ENCODE peak calls at places on chromosomes 16 and 17, in six cellular contexts. S, X, T, O, I and W are unnamed samples.

GRCh38 chr16:78660795-78661194 is 561.3 kb downstream of the WWOX start:
- DNase-seq in S (no peak), I (no peak), T (no peak), O (no peak), X (no peak), W (no peak)

GRCh38 chr17:45005700-45006099 is 37.6 kb upstream of the C1QL1 start:
- DNase-seq in I (no peak), T (no peak), S (no peak), O (no peak), X (no peak), W (no peak)

GRCh38 chr16:4510131-4510530 is 28.4 kb downstream of the CDIP1 start:
- DNase-seq in T (no peak), S (no peak), O (no peak), X (no peak), I (no peak), W (no peak)

GRCh38 chr17:17810374-17811248 is 26.2 kb downstream of the SREBF1 start:
- DNase-seq in O (peak; percentile 87), T (peak; percentile 66), X (peak; percentile 69), I (no peak), S (no peak), W (no peak)

GRCh38 chr17:30517786-30518185 is 40.6 kb downstream of the GOSR1 start:
- DNase-seq in X (no peak), O (no peak), I (no peak), T (peak; percentile 12), S (no peak), W (no peak)

GRCh38 chr17:45640141-45640850 is 143.8 kb upstream of the CRHR1 start:
- DNase-seq in S (peak; percentile 68), X (peak; percentile 71), O (peak; percentile 84), T (peak; percentile 86), I (peak; percentile 59), W (peak; percentile 59)

GRCh38 chr16:18931756-18932155 is 5.5 kb upstream of the SMG1 start:
- DNase-seq in S (no peak), O (no peak), I (no peak), X (no peak), T (no peak), W (no peak)

GRCh38 chr17:75589919-75590303 is 2.3 kb downstream of the MYO15B start:
- DNase-seq in O (peak; percentile 74), I (no peak), S (peak; percentile 36), X (peak; percentile 43), T (no peak), W (peak; percentile 51)

GRCh38 chr17:8935194-8935593 is 30.3 kb downstream of the PIK3R5 start:
- DNase-seq in I (no peak), S (no peak), T (peak; percentile 18), X (no peak), O (no peak), W (no peak)

GRCh38 chr17:74807376-74807775 is 31.2 kb upstream of the NAT9 start:
- DNase-seq in T (no peak), O (peak; percentile 60), S (no peak), I (no peak), X (no peak), W (no peak)

GRCh38 chr16:4489030-4489429 is 12.8 kb downstream of the HMOX2 start:
- DNase-seq in I (peak; percentile 77), T (peak; percentile 85), O (no peak), S (no peak), X (no peak), W (no peak)

GRCh38 chr16:50025544-50025931 is 513 bp downstream of the CNEP1R1 start:
- DNase-seq in T (peak; percentile 22), S (peak; percentile 20), I (no peak), O (no peak), X (no peak), W (peak; percentile 63)

GRCh38 chr17:20922128-20922670 is 120.6 kb downstream of the USP22 start:
- DNase-seq in O (no peak), T (peak; percentile 55), I (peak; percentile 23), X (peak; percentile 41), S (no peak), W (no peak)

GRCh38 chr16:15811778-15812750 is 44.8 kb downstream of the MYH11 start:
- DNase-seq in I (peak; percentile 91), T (peak; percentile 96), S (no peak), O (peak; percentile 81), X (no peak), W (no peak)

GRCh38 chr17:62869885-62870580 is 61.9 kb upstream of the MARCHF10 start:
- DNase-seq in I (peak; percentile 96), X (no peak), O (no peak), S (no peak), T (peak; percentile 80), W (no peak)

GRCh38 chr17:40779181-40779909 is 3.0 kb downstream of the KRT27 start:
- DNase-seq in O (peak; percentile 49), T (no peak), S (no peak), X (no peak), I (no peak), W (no peak)

GRCh38 chr17:80318166-80318565 is 57.5 kb downstream of the RNF213 start:
- DNase-seq in O (no peak), S (no peak), X (no peak), T (no peak), I (no peak), W (no peak)

GRCh38 chr16:29825145-29826044 is 5.1 kb downstream of the MVP start:
- DNase-seq in S (peak; percentile 70), O (peak; percentile 79), I (peak; percentile 69), T (peak; percentile 79), X (peak; percentile 79), W (peak; percentile 74)

GRCh38 chr17:63494300-63494928 is 17.6 kb downstream of the ACE start:
- DNase-seq in T (no peak), I (no peak), X (no peak), O (peak; percentile 14), S (no peak), W (no peak)

GRCh38 chr17:69103557-69104233 is 38.0 kb downstream of the ABCA6 start:
- DNase-seq in O (no peak), T (no peak), S (no peak), I (no peak), X (no peak), W (no peak)

GRCh38 chr17:11538366-11538765 is 59.9 kb upstream of the DNAH9 start:
- DNase-seq in X (no peak), S (no peak), I (no peak), O (no peak), T (no peak), W (no peak)
- H3K27ac ChIP-seq in X (no peak overlapping the region), S (no peak overlapping the region), I (no peak overlapping the region), O (no peak overlapping the region), T (no peak overlapping the region), W (no peak overlapping the region)

GRCh38 chr16:27712251-27712711 is 162.3 kb downstream of the KATNIP start:
- DNase-seq in O (no peak), I (no peak), T (no peak), S (no peak), X (no peak), W (no peak)
- H3K27ac ChIP-seq in O (no peak overlapping the region), I (no peak overlapping the region), T (no peak overlapping the region), S (no peak overlapping the region), X (no peak overlapping the region), W (no peak overlapping the region)

DNA sequence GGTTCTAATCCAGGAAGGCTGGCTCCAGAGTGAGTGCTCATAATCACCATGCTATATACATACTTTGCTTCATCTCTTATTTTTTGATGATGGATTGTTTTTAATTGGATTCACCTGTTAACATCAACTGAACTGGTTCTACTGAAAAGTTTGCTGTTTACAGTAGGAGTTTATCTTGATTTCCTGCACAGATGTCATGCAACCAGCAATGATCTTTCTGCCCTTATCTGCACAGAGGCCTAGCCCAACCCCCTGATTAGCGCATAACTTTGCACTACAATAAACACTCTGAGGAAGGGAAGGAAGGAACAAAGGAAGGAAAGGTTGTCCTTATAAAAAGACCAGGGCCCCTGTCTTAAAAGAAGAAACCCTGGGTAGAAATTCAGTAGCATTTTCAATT is 152.9 kb downstream of the RGS9 start:
- DNase-seq in T (no peak), I (no peak), X (no peak), O (no peak), S (peak; percentile 59), W (no peak)
- H3K27ac ChIP-seq in T (no peak overlapping the region), I (no peak overlapping the region), X (no peak overlapping the region), O (no peak overlapping the region), S (peak overlapping the region; percentile 81), W (peak overlapping the region; percentile 59)

DNA sequence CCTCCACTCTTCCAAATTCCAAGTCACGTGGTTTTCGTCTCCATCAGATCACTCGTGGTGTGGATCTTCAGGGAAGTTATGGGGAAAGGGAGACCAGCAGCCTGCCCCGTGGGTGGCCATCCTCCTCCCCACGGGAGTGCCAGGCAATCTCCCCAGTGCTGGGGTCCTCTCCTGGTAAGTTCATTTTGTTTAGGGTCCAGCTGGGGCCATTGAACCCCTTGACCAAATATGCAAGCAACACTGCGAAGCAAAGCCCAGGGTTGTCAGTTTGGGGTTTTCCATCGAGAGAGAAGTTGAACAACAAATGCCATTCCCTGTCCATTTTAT is 4.1 kb upstream of the LCMT1 start:
- DNase-seq in O (no peak), S (no peak), I (no peak), X (no peak), T (no peak), W (no peak)
- H3K27ac ChIP-seq in O (peak overlapping the region; percentile 60), S (peak overlapping the region; percentile 94), I (no peak overlapping the region), X (peak overlapping the region; percentile 83), T (no peak overlapping the region), W (peak overlapping the region; percentile 82)

DNA sequence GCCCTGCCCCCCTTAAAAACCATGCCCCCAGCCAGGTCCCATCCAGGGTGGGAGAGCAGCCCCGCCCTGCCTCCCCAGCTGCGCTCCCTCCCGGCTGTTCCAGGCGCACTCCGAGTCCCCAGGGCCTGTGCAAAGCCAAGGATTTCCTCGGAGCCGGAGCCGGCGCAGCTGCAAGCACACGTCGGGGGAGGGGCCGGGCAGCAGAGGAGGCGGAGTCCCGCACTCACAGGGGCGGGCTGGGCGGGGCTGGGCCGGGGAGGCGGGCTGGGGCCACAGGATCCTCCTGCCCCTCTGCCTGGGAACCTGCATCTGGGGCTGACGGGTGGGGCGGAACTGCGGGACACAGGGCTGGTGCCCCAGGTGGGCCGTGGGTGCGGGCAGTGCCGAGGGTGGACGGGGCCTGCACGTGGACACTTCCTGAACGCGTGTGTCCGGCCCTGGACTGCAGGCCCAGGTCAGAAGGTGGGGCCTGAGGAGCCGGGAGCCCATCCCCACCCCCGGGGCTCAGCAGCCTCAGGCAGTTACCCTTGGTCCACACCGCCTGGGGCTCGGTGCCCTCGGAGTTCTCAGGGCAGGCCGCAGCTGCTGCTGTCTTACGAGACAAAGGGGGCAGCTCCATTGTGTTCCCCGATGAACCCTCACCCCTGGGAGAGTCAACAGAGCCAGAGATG is 24.0 kb upstream of the SSTR5 start:
- DNase-seq in T (peak; percentile 61), X (no peak), O (peak; percentile 93), I (peak; percentile 27), S (peak; percentile 14), W (no peak)
- H3K27ac ChIP-seq in T (no peak overlapping the region), X (no peak overlapping the region), O (no peak overlapping the region), I (no peak overlapping the region), S (no peak overlapping the region), W (no peak overlapping the region)

GRCh38 chr17:65050438-65050837 is 6.1 kb downstream of the GNA13 start:
- DNase-seq in S (no peak), O (no peak), T (no peak), X (no peak), I (no peak), W (no peak)
- H3K27ac ChIP-seq in S (peak overlapping the region; percentile 15), O (no peak overlapping the region), T (no peak overlapping the region), X (no peak overlapping the region), I (no peak overlapping the region), W (no peak overlapping the region)